ENCODE peak calls at places on chromosomes 6 and 20, in six cellular contexts. One of them, this sample, is unnamed.

GRCh38 chr6:147222160-147222838 is 18.1 kb downstream of the STXBP5 start:
- DNase-seq in PC-3: peak; percentile 55
- DNase-seq in psoas muscle: no peak
- DNase-seq in osteoblast: peak; percentile 34
- DNase-seq in sigmoid colon: no peak
- DNase-seq in GM23248: peak; percentile 58
- DNase-seq in this sample: no peak

GRCh38 chr6:85464260-85464644 is 14.4 kb downstream of the NT5E start:
- DNase-seq in PC-3: peak; percentile 94
- DNase-seq in psoas muscle: no peak
- DNase-seq in osteoblast: peak; percentile 85
- DNase-seq in sigmoid colon: no peak
- DNase-seq in GM23248: peak; percentile 99
- DNase-seq in this sample: peak; percentile 88

GRCh38 chr6:53718597-53719460 is 53.3 kb upstream of the KLHL31 start:
- DNase-seq in PC-3: peak; percentile 88
- DNase-seq in psoas muscle: no peak
- DNase-seq in osteoblast: no peak
- DNase-seq in sigmoid colon: no peak
- DNase-seq in GM23248: peak; percentile 86
- DNase-seq in this sample: no peak

GRCh38 chr20:31933698-31934097 is 18.1 kb downstream of the PDRG1 start:
- DNase-seq in PC-3: no peak
- DNase-seq in psoas muscle: no peak
- DNase-seq in osteoblast: no peak
- DNase-seq in sigmoid colon: no peak
- DNase-seq in GM23248: no peak
- DNase-seq in this sample: peak; percentile 67

GRCh38 chr6:150880336-150880735 is 14.8 kb downstream of the MTHFD1L start:
- DNase-seq in PC-3: no peak
- DNase-seq in psoas muscle: no peak
- DNase-seq in osteoblast: no peak
- DNase-seq in sigmoid colon: no peak
- DNase-seq in GM23248: no peak
- DNase-seq in this sample: no peak

GRCh38 chr6:90263653-90264052 is 33.0 kb downstream of the BACH2 start:
- DNase-seq in PC-3: peak; percentile 9
- DNase-seq in psoas muscle: no peak
- DNase-seq in osteoblast: no peak
- DNase-seq in sigmoid colon: no peak
- DNase-seq in GM23248: no peak
- DNase-seq in this sample: no peak

GRCh38 chr6:47098570-47098993 is 56.5 kb upstream of the ADGRF1 start:
- DNase-seq in PC-3: no peak
- DNase-seq in psoas muscle: no peak
- DNase-seq in osteoblast: no peak
- DNase-seq in sigmoid colon: peak; percentile 74
- DNase-seq in GM23248: no peak
- DNase-seq in this sample: no peak

GRCh38 chr6:135475292-135475886 is 22.2 kb downstream of the AHI1 start:
- DNase-seq in PC-3: no peak
- DNase-seq in psoas muscle: no peak
- DNase-seq in osteoblast: no peak
- DNase-seq in sigmoid colon: no peak
- DNase-seq in GM23248: peak; percentile 54
- DNase-seq in this sample: no peak

GRCh38 chr20:34995192-34995591 is 39.5 kb downstream of the MYH7B start:
- DNase-seq in PC-3: no peak
- DNase-seq in psoas muscle: no peak
- DNase-seq in osteoblast: no peak
- DNase-seq in sigmoid colon: no peak
- DNase-seq in GM23248: no peak
- DNase-seq in this sample: no peak

GRCh38 chr20:16539280-16539679 is 34.0 kb downstream of the KIF16B start:
- DNase-seq in PC-3: peak; percentile 27
- DNase-seq in psoas muscle: no peak
- DNase-seq in osteoblast: no peak
- DNase-seq in sigmoid colon: no peak
- DNase-seq in GM23248: no peak
- DNase-seq in this sample: no peak

GRCh38 chr6:133683603-133684002 is 205.3 kb upstream of the TCF21 start:
- DNase-seq in PC-3: no peak
- DNase-seq in psoas muscle: no peak
- DNase-seq in osteoblast: no peak
- DNase-seq in sigmoid colon: no peak
- DNase-seq in GM23248: no peak
- DNase-seq in this sample: no peak

GRCh38 chr20:13428684-13429083 is 207.6 kb downstream of the ISM1 start:
- DNase-seq in PC-3: no peak
- DNase-seq in psoas muscle: no peak
- DNase-seq in osteoblast: no peak
- DNase-seq in sigmoid colon: no peak
- DNase-seq in GM23248: no peak
- DNase-seq in this sample: no peak

GRCh38 chr6:160398674-160399271 is 50.6 kb downstream of the SLC22A3 start:
- DNase-seq in PC-3: peak; percentile 37
- DNase-seq in psoas muscle: no peak
- DNase-seq in osteoblast: no peak
- DNase-seq in sigmoid colon: no peak
- DNase-seq in GM23248: peak; percentile 29
- DNase-seq in this sample: no peak

DNA sequence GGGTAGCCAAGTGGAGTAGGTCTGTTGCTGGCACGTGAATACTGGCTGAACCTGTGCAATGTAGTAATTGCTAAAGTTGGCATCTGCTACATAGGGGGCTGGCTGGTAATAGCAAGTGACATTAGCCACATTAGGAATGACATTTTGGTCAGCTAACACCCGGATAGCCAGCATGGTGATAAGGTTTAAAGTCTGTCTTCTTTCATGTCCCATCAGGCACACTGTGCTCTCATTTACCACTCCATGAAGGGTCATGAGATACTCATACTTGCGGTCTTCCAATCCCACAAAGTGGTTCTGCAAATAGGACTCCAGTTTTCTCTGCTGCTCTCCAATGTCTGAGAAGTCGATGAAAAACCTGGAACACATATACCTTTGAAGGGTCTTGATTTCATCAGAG is 2.8 kb downstream of the TENT5A start:
- DNase-seq in PC-3: no peak
- DNase-seq in psoas muscle: no peak
- DNase-seq in osteoblast: no peak
- DNase-seq in sigmoid colon: no peak
- DNase-seq in GM23248: peak; percentile 64
- DNase-seq in this sample: no peak
- H3K4me3 ChIP-seq in PC-3: peak overlapping the region; percentile 77
- H3K4me3 ChIP-seq in psoas muscle: peak overlapping the region; percentile 75
- H3K4me3 ChIP-seq in osteoblast: peak overlapping the region; percentile 91
- H3K4me3 ChIP-seq in sigmoid colon: peak overlapping the region; percentile 81
- H3K4me3 ChIP-seq in GM23248: peak overlapping the region; percentile 99
- H3K4me3 ChIP-seq in this sample: peak overlapping the region; percentile 100

DNA sequence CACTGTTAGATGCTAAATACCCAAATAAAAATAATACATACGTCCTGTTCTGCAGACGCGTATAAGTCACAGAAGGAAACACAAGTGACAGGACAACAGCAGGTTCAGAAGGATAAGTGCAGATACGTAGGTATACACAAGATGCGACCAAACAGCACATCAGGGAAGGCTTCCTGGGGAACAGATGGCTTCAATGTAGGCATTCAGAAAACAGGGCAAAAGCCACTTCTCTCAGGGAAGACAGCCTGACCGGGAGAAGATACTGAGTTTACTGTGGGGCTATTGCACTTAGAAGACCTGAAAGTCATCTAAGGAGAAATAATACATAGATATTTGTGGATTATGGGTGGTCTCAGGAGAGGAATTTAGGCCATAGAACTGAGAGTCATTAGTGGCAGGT is 1.9 kb downstream of the HLA-DPA1 start:
- DNase-seq in PC-3: no peak
- DNase-seq in psoas muscle: no peak
- DNase-seq in osteoblast: no peak
- DNase-seq in sigmoid colon: no peak
- DNase-seq in GM23248: no peak
- DNase-seq in this sample: no peak
- H3K4me3 ChIP-seq in PC-3: no peak overlapping the region
- H3K4me3 ChIP-seq in psoas muscle: peak overlapping the region; percentile 48
- H3K4me3 ChIP-seq in osteoblast: no peak overlapping the region
- H3K4me3 ChIP-seq in sigmoid colon: no peak overlapping the region
- H3K4me3 ChIP-seq in GM23248: no peak overlapping the region
- H3K4me3 ChIP-seq in this sample: no peak overlapping the region

GRCh38 chr20:58388028-58388601 is 914 bp upstream of the VAPB start:
- DNase-seq in PC-3: no peak
- DNase-seq in psoas muscle: no peak
- DNase-seq in osteoblast: no peak
- DNase-seq in sigmoid colon: no peak
- DNase-seq in GM23248: no peak
- DNase-seq in this sample: no peak
- H3K4me3 ChIP-seq in PC-3: peak overlapping the region; percentile 83
- H3K4me3 ChIP-seq in psoas muscle: peak overlapping the region; percentile 90
- H3K4me3 ChIP-seq in osteoblast: peak overlapping the region; percentile 79
- H3K4me3 ChIP-seq in sigmoid colon: peak overlapping the region; percentile 88
- H3K4me3 ChIP-seq in GM23248: peak overlapping the region; percentile 89
- H3K4me3 ChIP-seq in this sample: no peak overlapping the region

DNA sequence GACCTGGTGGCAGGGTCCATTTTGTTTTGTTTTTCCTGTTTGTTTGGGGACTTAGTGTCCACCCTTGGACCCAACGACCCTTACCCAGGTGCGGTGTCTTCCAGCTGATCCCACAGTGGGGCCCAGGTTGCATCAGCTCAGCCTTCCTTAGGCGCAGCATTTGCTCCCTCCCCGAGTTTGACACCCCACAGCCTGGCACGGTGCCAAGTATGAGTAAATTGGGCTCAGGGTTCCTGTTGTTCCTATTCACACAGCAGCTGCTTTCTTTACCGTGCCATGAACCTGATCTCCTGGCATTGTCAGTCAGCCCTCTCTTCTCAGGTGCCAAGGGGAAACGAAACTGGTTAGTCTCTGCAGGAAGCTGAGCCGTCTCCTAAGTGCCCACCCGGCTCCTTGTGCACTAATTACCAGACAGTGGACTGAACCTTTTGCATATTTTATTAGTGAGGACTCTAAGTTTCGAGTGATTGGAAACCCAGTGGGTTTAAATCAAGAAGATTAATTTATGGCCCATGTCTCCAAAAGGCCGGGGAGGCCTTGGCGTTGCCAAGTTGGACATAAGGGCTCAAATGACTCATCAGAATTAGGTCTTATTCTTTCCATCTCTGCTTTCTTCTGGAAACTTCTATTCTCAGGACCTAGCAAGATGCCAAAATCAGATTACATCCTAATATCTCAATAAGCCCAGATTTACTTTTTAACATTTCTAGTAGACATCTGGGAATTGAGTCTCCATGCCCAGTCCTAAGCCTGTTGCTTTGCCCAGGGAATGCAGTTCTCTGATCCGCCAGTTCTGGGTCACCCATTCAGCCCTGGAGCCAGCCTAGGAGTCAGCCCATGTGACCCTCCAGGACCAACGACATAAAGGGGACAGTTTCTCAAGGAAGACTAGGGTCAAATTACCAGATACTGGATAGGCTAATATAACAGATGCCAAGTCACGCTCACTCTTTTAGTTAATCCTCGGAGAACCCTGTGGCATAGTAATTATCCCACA is 68.8 kb downstream of the TSHZ2 start:
- DNase-seq in PC-3: no peak
- DNase-seq in psoas muscle: peak; percentile 72
- DNase-seq in osteoblast: peak; percentile 46
- DNase-seq in sigmoid colon: peak; percentile 74
- DNase-seq in GM23248: peak; percentile 69
- DNase-seq in this sample: peak; percentile 82
- H3K4me3 ChIP-seq in PC-3: no peak overlapping the region
- H3K4me3 ChIP-seq in psoas muscle: no peak overlapping the region
- H3K4me3 ChIP-seq in osteoblast: no peak overlapping the region
- H3K4me3 ChIP-seq in sigmoid colon: no peak overlapping the region
- H3K4me3 ChIP-seq in GM23248: no peak overlapping the region
- H3K4me3 ChIP-seq in this sample: no peak overlapping the region

This sample was measured in aorta.